ENCODE peak calls at places on chromosomes 16 and 17, in six cellular contexts. F is sigmoid colon; V is CD8-positive, alpha-beta T cell; Z is HL-60; N is mesendoderm; S is spleen. A is an unnamed sample. For H3K27me3, the result is how much of the 10 kb centered on the place peaks cover.

GRCh38 chr17:49438885-49439284 is 24.2 kb upstream of the PHB1 start:
- DNase-seq in V (no peak), F (no peak), Z (peak), S (no peak), N (no peak), A (no peak)

GRCh38 chr16:12318661-12319463 is 342.3 kb downstream of the SNX29 start:
- DNase-seq in V (no peak), N (no peak), F (no peak), S (peak), Z (no peak), A (no peak)

GRCh38 chr16:28063047-28063521 is 430 bp downstream of the GSG1L start:
- DNase-seq in V (no peak), F (no peak), N (peak), S (peak), Z (peak), A (no peak)

GRCh38 chr16:68236804-68237242 is 896 bp upstream of the ESRP2 start:
- DNase-seq in S (no peak), V (no peak), N (no peak), Z (no peak), F (peak), A (no peak)

GRCh38 chr16:87056083-87056482 is 261.1 kb downstream of the C16orf95 start:
- DNase-seq in S (no peak), V (no peak), Z (no peak), N (no peak), F (peak), A (no peak)

GRCh38 chr17:11928436-11928835 is 68.8 kb downstream of the ZNF18 start:
- DNase-seq in N (peak), F (no peak), V (no peak), S (no peak), Z (no peak), A (no peak)

GRCh38 chr16:25155553-25156460 is 44.3 kb downstream of the LCMT1 start:
- DNase-seq in S (no peak), V (no peak), F (no peak), N (no peak), Z (no peak), A (no peak)

GRCh38 chr17:65175952-65176351 is 38.8 kb downstream of the RGS9 start:
- DNase-seq in N (no peak), Z (no peak), F (no peak), V (no peak), S (no peak), A (no peak)

GRCh38 chr16:14525021-14525420 is 105.0 kb downstream of the PARN start:
- DNase-seq in S (no peak), Z (no peak), F (no peak), V (no peak), N (no peak), A (no peak)

GRCh38 chr16:59236804-59237463 is 502.8 kb upstream of the GOT2 start:
- DNase-seq in S (no peak), F (no peak), V (no peak), N (no peak), Z (no peak), A (peak)

GRCh38 chr17:75645501-75645888 is 12.3 kb downstream of the SMIM5 start:
- DNase-seq in S (peak), N (peak), V (no peak), Z (no peak), F (peak), A (no peak)

GRCh38 chr17:66740226-66740625 is 94.7 kb upstream of the CACNG5 start:
- DNase-seq in Z (no peak), S (no peak), N (no peak), F (peak), V (no peak), A (no peak)

GRCh38 chr17:45431531-45432404 is 902 bp downstream of the ARHGAP27 start:
- DNase-seq in V (peak), Z (no peak), N (peak), F (no peak), S (peak), A (no peak)

GRCh38 chr17:49548051-49548505 is 27.6 kb upstream of the NXPH3 start:
- DNase-seq in S (peak), Z (no peak), N (no peak), V (no peak), F (no peak), A (no peak)

GRCh38 chr16:2769100-2769529 is 8.0 kb downstream of the ELOB start:
- DNase-seq in S (peak), N (no peak), Z (peak), V (no peak), F (no peak), A (no peak)

GRCh38 chr16:87255866-87256265 is 61.3 kb downstream of the C16orf95 start:
- DNase-seq in S (peak), Z (no peak), V (no peak), N (no peak), F (no peak), A (no peak)

GRCh38 chr17:50187403-50187735 is 14.1 kb downstream of the COL1A1 start:
- DNase-seq in Z (no peak), S (no peak), N (no peak), V (no peak), F (no peak), A (no peak)

GRCh38 chr16:29900102-29900887 is at the start of gene ASPHD1:
- DNase-seq in Z (peak), N (peak), V (no peak), F (peak), S (peak), A (no peak)

GRCh38 chr17:65023791-65024190 is 32.7 kb downstream of the GNA13 start:
- DNase-seq in Z (no peak), S (no peak), F (no peak), N (no peak), V (no peak), A (no peak)

GRCh38 chr16:20904507-20905079 is 4.0 kb downstream of the LYRM1 start:
- DNase-seq in V (no peak), S (no peak), F (no peak), Z (peak), N (no peak), A (no peak)

GRCh38 chr16:83561876-83562275 is 245.9 kb upstream of the HSBP1 start:
- DNase-seq in S (no peak), N (peak), F (no peak), V (no peak), Z (no peak), A (no peak)

GRCh38 chr16:31477220-31478216 is 5.4 kb upstream of the SLC5A2 start:
- DNase-seq in S (peak), N (peak), Z (no peak), V (no peak), F (no peak), A (no peak)

GRCh38 chr17:16937431-16937830 is 34.5 kb downstream of the TNFRSF13B start:
- DNase-seq in F (peak), N (no peak), V (no peak), Z (no peak), S (peak), A (no peak)

GRCh38 chr17:68704897-68705296 is 103.7 kb upstream of the FAM20A start:
- DNase-seq in F (no peak), S (no peak), V (no peak), Z (no peak), N (no peak), A (no peak)

GRCh38 chr16:65754799-65755691 is 611.4 kb upstream of the CDH5 start:
- DNase-seq in F (peak), Z (no peak), V (no peak), N (no peak), S (no peak), A (no peak)

GRCh38 chr17:46795379-46795952 is 23.0 kb downstream of the WNT3 start:
- DNase-seq in Z (no peak), N (no peak), S (no peak), V (no peak), F (no peak), A (no peak)

GRCh38 chr16:19808061-19808621 is 76.5 kb downstream of the GPRC5B start:
- DNase-seq in V (no peak), S (no peak), N (no peak), Z (no peak), F (peak), A (no peak)

GRCh38 chr16:76634847-76635697 is 357.9 kb downstream of the CNTNAP4 start:
- DNase-seq in V (no peak), N (no peak), F (no peak), S (peak), Z (no peak), A (no peak)

GRCh38 chr16:13333336-13333735 is 431.9 kb downstream of the SHISA9 start:
- DNase-seq in V (no peak), N (no peak), Z (no peak), F (no peak), S (no peak), A (no peak)

GRCh38 chr17:27529230-27529796 is 73.1 kb downstream of the KSR1 start:
- DNase-seq in S (peak), N (no peak), Z (peak), V (no peak), F (peak), A (no peak)

GRCh38 chr17:42179911-42180410 is 981 bp downstream of the KCNH4 start:
- DNase-seq in S (no peak), V (no peak), F (no peak), N (peak), Z (no peak), A (no peak)

GRCh38 chr16:55849536-55849935 is 16.6 kb upstream of the CES1 start:
- DNase-seq in N (no peak), V (no peak), F (no peak), Z (no peak), S (no peak), A (no peak)

GRCh38 chr17:50663812-50664374 is 29.2 kb downstream of the ABCC3 start:
- DNase-seq in V (no peak), N (no peak), Z (no peak), S (no peak), F (no peak), A (no peak)

GRCh38 chr16:29790949-29791844 is 646 bp downstream of the KIF22 start:
- DNase-seq in N (no peak), Z (no peak), S (no peak), F (no peak), V (no peak), A (no peak)

GRCh38 chr16:68470461-68471150 is 22.3 kb upstream of the SMPD3 start:
- DNase-seq in S (peak), Z (peak), N (no peak), V (peak), F (no peak), A (no peak)

GRCh38 chr16:70683146-70683944 is 2.5 kb downstream of the MTSS2 start:
- DNase-seq in F (no peak), S (peak), Z (no peak), V (no peak), N (no peak), A (no peak)
- H3K4me3 ChIP-seq in F (peak), S (no peak), Z (no peak), V (no peak), N (no peak), A (no peak)

GRCh38 chr16:57106767-57107166 is 14.4 kb downstream of the CPNE2 start:
- DNase-seq in Z (no peak), V (no peak), F (no peak), N (no peak), S (no peak), A (no peak)
- H3K27me3 ChIP-seq in Z (under half), V (under half), F (under half), N (under half), S (under half), A (under half)

DNA sequence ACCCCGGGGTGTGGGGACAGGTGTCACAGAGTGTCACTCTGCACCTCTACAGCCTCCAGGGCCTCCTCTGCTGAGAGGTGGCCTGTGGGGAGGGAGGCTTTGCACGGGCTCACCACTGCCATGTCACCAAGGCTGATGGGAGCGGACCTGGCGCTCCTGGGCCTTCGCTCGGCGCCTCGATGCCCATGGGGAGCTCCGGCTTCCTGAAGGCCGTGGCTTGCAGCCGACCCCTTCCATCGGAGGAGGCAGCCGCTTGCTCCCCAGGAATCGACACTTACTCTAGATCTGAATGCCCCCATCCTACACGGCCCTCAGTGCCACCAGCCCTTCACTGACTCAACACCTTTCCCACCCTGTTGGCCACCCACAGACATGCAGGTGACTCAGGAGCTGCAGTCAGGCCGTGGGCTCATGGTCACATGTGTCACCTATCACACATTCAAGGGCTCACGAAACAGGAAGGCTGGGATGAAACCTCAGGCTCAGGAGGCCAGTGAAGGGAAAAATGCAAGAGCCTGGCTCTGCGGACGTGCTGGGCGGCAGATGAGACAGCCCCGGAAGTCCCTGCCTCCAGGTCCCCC is 11.9 kb downstream of the LGALS3BP start:
- DNase-seq in S (no peak), V (no peak), Z (no peak), F (no peak), N (no peak), A (no peak)
- H3K4me3 ChIP-seq in S (no peak), V (no peak), Z (no peak), F (no peak), N (no peak), A (no peak)

GRCh38 chr16:85463228-85463611 is 149.9 kb upstream of the GSE1 start:
- DNase-seq in N (peak), S (no peak), V (no peak), F (no peak), Z (no peak), A (no peak)

GRCh38 chr16:85460983-85461813 is 151.9 kb upstream of the GSE1 start:
- DNase-seq in F (no peak), N (peak), S (no peak), V (no peak), Z (no peak), A (no peak)

GRCh38 chr16:85462405-85463227 is 150.5 kb upstream of the GSE1 start:
- DNase-seq in Z (no peak), N (peak), S (no peak), F (no peak), V (no peak), A (no peak)

GRCh38 chr16:85460252-85460982 is 152.7 kb upstream of the GSE1 start:
- DNase-seq in S (no peak), F (no peak), Z (no peak), N (no peak), V (no peak), A (no peak)

DNA sequence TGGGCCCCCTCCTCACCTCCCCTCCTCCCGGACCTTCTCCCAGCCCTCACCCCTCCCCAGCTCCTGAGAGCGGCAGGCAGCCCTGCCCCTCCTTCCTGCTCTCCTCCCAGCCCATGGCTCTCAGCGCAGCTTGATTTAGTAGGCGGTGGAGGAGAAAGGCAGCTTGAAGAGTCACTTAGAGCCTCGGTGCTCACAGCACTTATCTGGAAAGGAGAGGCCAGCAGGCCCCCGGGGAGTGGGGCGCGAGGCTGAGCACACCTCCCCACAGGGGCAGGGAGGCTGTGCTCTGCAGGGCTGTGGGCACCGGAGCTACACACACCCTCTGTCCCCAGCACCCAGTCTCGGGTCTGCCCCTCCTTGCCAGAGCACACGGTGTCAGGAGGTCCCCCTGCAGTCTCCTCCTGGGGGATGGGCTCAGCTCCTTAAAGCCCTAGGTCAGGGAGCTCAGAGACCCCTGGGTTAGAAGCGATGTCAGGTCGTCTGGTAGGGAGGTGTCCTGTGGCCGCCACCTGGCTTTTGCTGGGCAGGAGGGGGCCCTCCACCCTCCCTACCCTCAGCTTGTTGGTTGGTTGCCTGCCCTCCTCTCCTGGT is 151.2 kb upstream of the GSE1 start:
- DNase-seq in S (no peak), Z (no peak), N (peak), V (no peak), F (peak), A (no peak)
- H3K27me3 ChIP-seq in S (under half), Z (under half), N (under half), V (under half), F (under half), A (under half)

GRCh38 chr17:21296097-21297025 is 11.8 kb downstream of the MAP2K3 start:
- DNase-seq in S (no peak), F (peak), Z (no peak), N (no peak), V (no peak), A (no peak)

GRCh38 chr17:21295036-21295952 is 10.8 kb downstream of the MAP2K3 start:
- DNase-seq in Z (no peak), V (no peak), N (peak), F (no peak), S (no peak), A (no peak)

GRCh38 chr17:21298056-21298982 is 13.8 kb downstream of the MAP2K3 start:
- DNase-seq in S (no peak), N (no peak), F (no peak), V (no peak), Z (no peak), A (no peak)

GRCh38 chr17:21297597-21297996 is 13.1 kb downstream of the MAP2K3 start:
- DNase-seq in Z (no peak), F (peak), S (no peak), V (no peak), N (no peak), A (no peak)

GRCh38 chr17:21297026-21297520 is 12.6 kb downstream of the MAP2K3 start:
- DNase-seq in F (peak), S (no peak), Z (no peak), N (no peak), V (no peak), A (no peak)
- H3K4me3 ChIP-seq in F (no peak), S (no peak), Z (no peak), N (no peak), V (no peak), A (no peak)

GRCh38 chr16:66844009-66844341 is 239 bp upstream of the CA7 start:
- DNase-seq in Z (no peak), F (no peak), N (no peak), S (no peak), V (no peak), A (no peak)

GRCh38 chr16:66843191-66843590 is 1.0 kb upstream of the CA7 start:
- DNase-seq in Z (no peak), S (no peak), N (no peak), F (no peak), V (no peak), A (no peak)

GRCh38 chr16:66842765-66843164 is 1.4 kb upstream of the CA7 start:
- DNase-seq in V (no peak), S (no peak), F (no peak), N (no peak), Z (no peak), A (no peak)

GRCh38 chr16:66840883-66841282 is 3.3 kb upstream of the CA7 start:
- DNase-seq in S (no peak), N (no peak), F (no peak), Z (no peak), V (no peak), A (no peak)

GRCh38 chr16:66841366-66841765 is 2.8 kb upstream of the CA7 start:
- DNase-seq in S (no peak), F (no peak), V (no peak), Z (no peak), N (no peak), A (no peak)
- H3K27me3 ChIP-seq in S (under half), F (under half), V (under half), Z (under half), N (under half), A (under half)

GRCh38 chr17:4249452-4250029 is 14.2 kb downstream of the ANKFY1 start:
- DNase-seq in F (no peak), S (no peak), V (no peak), Z (no peak), N (peak), A (no peak)

GRCh38 chr17:4248504-4249277 is 15.1 kb downstream of the ANKFY1 start:
- DNase-seq in N (no peak), V (no peak), Z (no peak), F (no peak), S (no peak), A (no peak)

GRCh38 chr17:4246674-4247073 is 17.1 kb downstream of the ANKFY1 start:
- DNase-seq in N (no peak), Z (no peak), F (no peak), S (no peak), V (no peak), A (no peak)

GRCh38 chr17:4247361-4247980 is 16.3 kb downstream of the ANKFY1 start:
- DNase-seq in S (no peak), N (no peak), V (no peak), Z (no peak), F (no peak), A (no peak)

DNA sequence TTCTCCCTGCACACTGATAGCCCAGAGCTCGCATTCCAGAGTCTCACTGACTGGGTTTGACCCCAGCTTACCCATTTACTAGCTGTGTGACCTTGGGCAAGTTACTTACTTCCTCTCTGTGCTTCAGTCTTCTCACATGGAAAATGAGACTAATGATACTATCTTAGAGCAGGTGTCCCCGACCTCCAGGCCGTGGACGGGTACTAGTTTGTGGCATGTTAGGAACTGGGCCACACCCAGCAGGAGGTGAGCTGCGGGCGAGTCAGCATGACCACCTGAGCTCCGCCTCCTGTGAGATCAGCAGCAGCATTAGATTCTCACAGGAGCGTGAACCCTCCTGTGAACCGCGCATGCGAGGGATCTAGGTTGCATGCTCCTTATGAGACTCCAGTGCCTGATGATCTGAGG is 15.8 kb downstream of the ANKFY1 start:
- DNase-seq in N (peak), Z (no peak), V (no peak), F (no peak), S (no peak), A (no peak)
- H3K4me3 ChIP-seq in N (no peak), Z (no peak), V (no peak), F (no peak), S (no peak), A (no peak)